ENCODE peak calls at places on chromosomes 12 and 14, in four cellular contexts. B is NCI-H1694 treated with DMSO at 0.1 percent for 48 hours, J is endothelial cell, V is posterior cingulate gyrus. A is an unnamed sample.

GRCh38 chr14:20116748-20117147 is 6.2 kb downstream of the OR4K17 start:
- DNase-seq in B (no peak), J (no peak), V (no peak), A (no peak)

GRCh38 chr14:89340200-89340667 is 76.8 kb downstream of the FOXN3 start:
- DNase-seq in B (no peak), J (no peak), V (no peak), A (no peak)

GRCh38 chr14:54309615-54310014 is 87.2 kb upstream of the CDKN3 start:
- DNase-seq in B (no peak), J (no peak), V (no peak), A (no peak)

GRCh38 chr14:99609245-99610117 is 5.5 kb upstream of the CCDC85C start:
- DNase-seq in B (peak), J (no peak), V (no peak), A (no peak)

GRCh38 chr12:85350356-85350755 is 70.3 kb downstream of the ALX1 start:
- DNase-seq in B (no peak), J (no peak), V (no peak), A (no peak)

GRCh38 chr14:81565441-81566290 is 32.0 kb upstream of the SEL1L start:
- DNase-seq in B (peak), J (peak), V (no peak), A (peak)

GRCh38 chr12:55906056-55906455 is 21.6 kb downstream of the PYM1 start:
- DNase-seq in B (no peak), J (no peak), V (no peak), A (no peak)

GRCh38 chr12:131279281-131279921 is 325.7 kb downstream of the ADGRD1 start:
- DNase-seq in B (no peak), J (no peak), V (no peak), A (no peak)

GRCh38 chr12:44285321-44285720 is 449.4 kb downstream of the TMEM117 start:
- DNase-seq in B (peak), J (no peak), V (no peak), A (no peak)

GRCh38 chr12:48979602-48980388 is 1.7 kb downstream of the WNT1 start:
- DNase-seq in B (no peak), J (no peak), V (no peak), A (no peak)

GRCh38 chr12:6834873-6835272 is 5.9 kb upstream of the GNB3 start:
- DNase-seq in B (no peak), J (no peak), V (no peak), A (no peak)

GRCh38 chr14:77580964-77581505 is 35.4 kb downstream of the SPTLC2 start:
- DNase-seq in B (peak), J (no peak), V (no peak), A (no peak)

GRCh38 chr12:18135086-18135485 is 45.1 kb upstream of the RERGL start:
- DNase-seq in B (no peak), J (no peak), V (no peak), A (no peak)

GRCh38 chr14:102630405-102630804 is 38.0 kb downstream of the RCOR1 start:
- DNase-seq in B (no peak), J (no peak), V (no peak), A (no peak)

GRCh38 chr12:3658327-3659163 is 94.4 kb downstream of the CRACR2A start:
- DNase-seq in B (peak), J (peak), V (no peak), A (no peak)

GRCh38 chr12:93740721-93741120 is 63.5 kb downstream of the CRADD start:
- DNase-seq in B (no peak), J (no peak), V (no peak), A (no peak)

GRCh38 chr12:89192419-89192818 is 159.9 kb downstream of the DUSP6 start:
- DNase-seq in B (no peak), J (no peak), V (no peak), A (no peak)

GRCh38 chr12:89084751-89085150 is 267.6 kb downstream of the DUSP6 start:
- DNase-seq in B (no peak), J (no peak), V (no peak), A (no peak)

GRCh38 chr12:7937867-7938506 is 2.0 kb upstream of the SLC2A3 start:
- DNase-seq in B (no peak), J (no peak), V (no peak), A (no peak)

GRCh38 chr12:124780336-124780735 is 83.3 kb downstream of the SCARB1 start:
- DNase-seq in B (no peak), J (no peak), V (no peak), A (no peak)

GRCh38 chr12:59149995-59150642 is 229.8 kb upstream of the LRIG3 start:
- DNase-seq in B (peak), J (peak), V (no peak), A (no peak)